ENCODE peak calls at places on chromosome 10, in five cellular contexts. Z is mucosa of descending colon, W is fibroblast of lung, D is uterus, A is hepatocyte. R is an unnamed sample. For H3K9me3, the result is how much of the 10 kb centered on the place peaks cover.

GRCh38 chr10:42707229-42707628 is 68.9 kb upstream of the ZNF33B start:
- DNase-seq in D (no peak), W (no peak), Z (no peak), A (no peak), R (no peak)

GRCh38 chr10:79333513-79333912 is 13.8 kb upstream of the PPIF start:
- DNase-seq in D (no peak), Z (no peak), W (peak), A (no peak), R (no peak)

GRCh38 chr10:109780997-109781396 is 142.3 kb downstream of the XPNPEP1 start:
- DNase-seq in Z (no peak), A (no peak), D (no peak), W (no peak), R (no peak)

GRCh38 chr10:75632750-75633462 is 201.5 kb downstream of the LRMDA start:
- DNase-seq in W (no peak), A (no peak), Z (no peak), D (peak), R (no peak)

GRCh38 chr10:6083523-6084475 is 5.0 kb upstream of the RBM17 start:
- DNase-seq in W (peak), D (no peak), A (no peak), Z (no peak), R (no peak)

GRCh38 chr10:100872034-100872791 is 40.5 kb upstream of the SLF2 start:
- DNase-seq in W (peak), A (peak), Z (no peak), D (no peak), R (peak)

GRCh38 chr10:74977913-74978847 is 133.3 kb upstream of the SAMD8 start:
- DNase-seq in A (no peak), W (no peak), Z (no peak), D (no peak), R (no peak)

GRCh38 chr10:31072453-31072852 is 40.8 kb upstream of the ZNF438 start:
- DNase-seq in D (no peak), Z (no peak), W (peak), A (no peak), R (no peak)

GRCh38 chr10:33126742-33127141 is 168.7 kb upstream of the ITGB1 start:
- DNase-seq in Z (no peak), W (no peak), A (no peak), D (no peak), R (no peak)

GRCh38 chr10:78934499-78934898 is 134.3 kb upstream of the ZMIZ1 start:
- DNase-seq in Z (no peak), A (no peak), W (no peak), D (no peak), R (no peak)

GRCh38 chr10:101897633-101898032 is 54.0 kb upstream of the KCNIP2 start:
- DNase-seq in W (peak), A (peak), D (no peak), Z (no peak), R (no peak)

GRCh38 chr10:15712903-15713302 is 6.8 kb downstream of the ITGA8 start:
- DNase-seq in A (no peak), W (peak), Z (no peak), D (no peak), R (no peak)

GRCh38 chr10:119209736-119210355 is 2.5 kb downstream of the GRK5 start:
- DNase-seq in W (peak), D (no peak), A (no peak), Z (no peak), R (no peak)

GRCh38 chr10:52256832-52257691 is 57.0 kb upstream of the DKK1 start:
- DNase-seq in D (no peak), A (no peak), Z (no peak), W (no peak), R (no peak)

GRCh38 chr10:31578951-31579350 is 259.9 kb downstream of the ZEB1 start:
- DNase-seq in D (no peak), W (no peak), A (no peak), Z (no peak), R (no peak)

GRCh38 chr10:91596821-91597396 is 36.0 kb downstream of the PPP1R3C start:
- DNase-seq in D (no peak), A (no peak), W (peak), Z (no peak), R (no peak)

GRCh38 chr10:132292287-132292971 is 15.3 kb downstream of the STK32C start:
- DNase-seq in Z (peak), W (no peak), D (no peak), A (no peak), R (no peak)

GRCh38 chr10:11209810-11210141 is 192.1 kb downstream of the CELF2 start:
- DNase-seq in W (no peak), Z (no peak), D (no peak), A (no peak), R (no peak)

GRCh38 chr10:132306951-132307751 is 599 bp downstream of the STK32C start:
- DNase-seq in A (peak), Z (peak), D (no peak), W (no peak), R (no peak)

GRCh38 chr10:49609283-49610014 is 661 bp upstream of the SLC18A3 start:
- DNase-seq in D (no peak), A (no peak), Z (no peak), W (no peak), R (no peak)

GRCh38 chr10:88271736-88272135 is 311.4 kb downstream of the RNLS start:
- DNase-seq in A (no peak), D (no peak), Z (no peak), W (peak), R (no peak)

GRCh38 chr10:118973744-118974143 is 55.8 kb upstream of the NANOS1 start:
- DNase-seq in W (no peak), D (no peak), A (no peak), Z (no peak), R (no peak)

GRCh38 chr10:78772486-78772885 is 296.3 kb upstream of the ZMIZ1 start:
- DNase-seq in W (no peak), A (no peak), Z (no peak), D (no peak), R (no peak)

GRCh38 chr10:126315471-126316177 is 72.7 kb downstream of the ADAM12 start:
- DNase-seq in W (peak), A (peak), Z (no peak), D (no peak), R (no peak)

GRCh38 chr10:74084955-74085354 is 65.7 kb downstream of the AP3M1 start:
- DNase-seq in Z (no peak), A (no peak), D (no peak), W (no peak), R (no peak)

GRCh38 chr10:104445359-104445758 is 91.7 kb downstream of the CFAP58 start:
- DNase-seq in W (peak), A (no peak), Z (no peak), D (no peak), R (no peak)

GRCh38 chr10:132906836-132907235 is 35.5 kb downstream of the CFAP46 start:
- DNase-seq in A (no peak), D (no peak), W (no peak), Z (peak), R (no peak)

GRCh38 chr10:49081532-49082275 is 33.6 kb downstream of the VSTM4 start:
- DNase-seq in D (no peak), Z (no peak), W (peak), A (no peak), R (no peak)

GRCh38 chr10:101563497-101564040 is 24.5 kb downstream of the POLL start:
- DNase-seq in A (no peak), D (peak), Z (no peak), W (no peak), R (peak)

GRCh38 chr10:113562108-113562507 is 9.3 kb downstream of the HABP2 start:
- DNase-seq in Z (no peak), D (no peak), W (no peak), A (no peak), R (no peak)

GRCh38 chr10:83983578-83984255 is 155.6 kb upstream of the GHITM start:
- DNase-seq in A (no peak), Z (no peak), W (peak), D (no peak), R (no peak)

GRCh38 chr10:131786756-131787605 is 113.8 kb upstream of the PPP2R2D start:
- DNase-seq in W (peak), Z (no peak), A (peak), D (no peak), R (peak)

GRCh38 chr10:123129553-123130271 is 6.1 kb upstream of the HMX3 start:
- DNase-seq in D (no peak), W (no peak), Z (no peak), A (no peak), R (no peak)

GRCh38 chr10:27998178-27998953 is 513 bp downstream of the ODAD2 start:
- DNase-seq in A (peak), Z (peak), D (peak), W (peak), R (no peak)

GRCh38 chr10:48839809-48840679 is 99.6 kb downstream of the LRRC18 start:
- DNase-seq in Z (no peak), W (no peak), D (no peak), A (no peak), R (no peak)

GRCh38 chr10:11407939-11408338 is 203.5 kb downstream of the USP6NL start:
- DNase-seq in Z (no peak), W (no peak), D (no peak), A (no peak), R (no peak)

DNA sequence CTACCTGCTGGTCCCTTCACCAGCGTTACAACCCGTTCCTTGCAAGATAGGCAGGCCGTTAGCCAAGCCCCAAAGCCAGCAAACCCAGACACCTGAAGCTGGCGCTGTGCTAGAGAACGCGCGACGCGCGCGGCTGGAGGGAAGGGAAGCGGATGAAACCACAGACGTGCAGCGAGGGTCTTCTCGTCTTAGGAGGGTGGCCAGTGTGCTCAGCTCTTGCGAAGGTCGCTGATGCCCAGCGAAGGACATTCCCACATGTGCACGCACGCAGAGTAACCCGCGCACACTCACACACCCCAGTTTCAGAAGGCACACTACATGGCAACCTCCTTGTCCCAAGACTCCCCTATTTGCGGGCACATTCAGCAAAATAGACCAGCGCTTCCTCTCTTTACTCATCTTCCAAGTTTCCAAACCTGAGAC is 941 bp downstream of the TMEM26 start:
- DNase-seq in Z (no peak), A (peak), D (peak), W (peak), R (no peak)
- H3K4me3 ChIP-seq in Z (no peak), A (peak), D (peak), W (peak), R (peak)

GRCh38 chr10:3516626-3517255 is 268.3 kb downstream of the KLF6 start:
- DNase-seq in Z (no peak), A (no peak), W (peak), D (no peak), R (no peak)
- H3K9me3 ChIP-seq in Z (under half), A (under half), W (under half), D (under half), R (under half)

GRCh38 chr10:484925-485661 is 204.4 kb downstream of the DIP2C start:
- DNase-seq in A (no peak), Z (no peak), D (no peak), W (no peak), R (peak)
- H3K4me3 ChIP-seq in A (no peak), Z (no peak), D (peak), W (peak), R (peak)

GRCh38 chr10:18561861-18562551 is 89.4 kb downstream of the NSUN6 start:
- DNase-seq in D (no peak), Z (no peak), A (no peak), W (no peak), R (no peak)
- H3K9me3 ChIP-seq in D (under half), Z (under half), A (under half), W (under half), R (under half)

GRCh38 chr10:103278862-103279298 is 1.9 kb downstream of the INA start:
- DNase-seq in W (peak), Z (no peak), A (peak), D (peak), R (peak)
- H3K4me3 ChIP-seq in W (no peak), Z (no peak), A (no peak), D (no peak), R (no peak)

DNA sequence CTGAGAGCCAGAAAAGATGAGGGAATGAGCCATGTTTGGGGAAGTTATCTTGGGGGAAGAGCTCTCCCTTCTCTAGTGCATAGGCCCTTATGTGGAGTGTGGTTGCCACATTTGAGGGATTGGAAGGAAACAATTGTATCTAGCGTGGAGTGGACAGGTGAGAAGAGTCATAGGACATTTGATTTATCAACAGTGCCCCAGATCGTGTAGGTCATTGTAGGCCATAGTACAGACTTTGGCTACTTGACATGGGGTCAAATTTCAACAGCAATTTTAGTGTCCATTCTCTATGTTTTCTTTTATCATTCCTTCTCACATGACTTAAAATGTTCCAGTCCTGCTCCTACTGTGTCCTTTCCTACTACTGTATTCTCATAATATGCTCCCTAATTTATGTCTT is 1182.8 kb downstream of the SORCS1 start:
- DNase-seq in Z (no peak), W (no peak), D (no peak), A (no peak), R (no peak)
- H3K9me3 ChIP-seq in Z (under half), W (under half), D (under half), A (under half), R (under half)

DNA sequence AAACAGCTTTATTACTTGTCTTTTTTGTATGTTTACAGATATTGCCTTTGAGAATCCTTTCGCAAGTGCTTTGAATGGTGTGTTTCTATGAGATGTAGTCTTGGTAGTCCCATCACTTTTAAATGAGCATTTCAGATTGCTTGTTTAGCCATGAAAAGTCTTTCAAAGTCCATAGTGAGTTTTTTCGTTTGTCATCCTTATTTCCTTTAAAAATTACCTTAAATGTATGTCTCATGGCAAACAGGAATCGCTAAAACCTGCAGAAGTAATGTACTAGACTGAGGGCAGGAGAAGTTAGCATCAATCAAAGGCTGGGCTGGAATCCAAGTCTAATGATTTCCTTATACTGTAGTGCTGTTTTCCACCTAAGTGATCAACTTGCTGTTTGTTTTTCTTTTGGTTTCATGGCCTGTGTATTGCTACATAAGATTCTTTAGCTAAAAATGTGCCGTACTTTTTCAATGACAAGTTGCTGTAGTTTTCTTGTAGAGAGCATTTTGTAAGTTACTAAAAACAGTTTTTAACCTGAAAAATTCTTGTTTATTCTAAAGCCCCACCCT is 1.1 kb downstream of the HELLS start:
- DNase-seq in W (peak), D (no peak), Z (no peak), A (peak), R (no peak)
- H3K4me3 ChIP-seq in W (peak), D (peak), Z (no peak), A (peak), R (peak)